ENCODE peak calls at places on chromosomes 2 and 18, in seven cellular contexts. E is T-cell; N is renal cortical epithelial cell; W is CD8-positive, alpha-beta memory T cell; Z is fibroblast of mammary gland; U is GDM1; A is stimulated activated CD4-positive, alpha-beta T cell treated with anti-CD3 and anti-CD28 coated beads, Interleukin-15, amount 100 ng/mL, for 24 hours. I is an unnamed sample.

GRCh38 chr2:168348076-168348475 is 100.7 kb upstream of the STK39 start:
- DNase-seq in Z (peak; percentile 40), A (peak; percentile 12), N (peak; percentile 21), U (peak; percentile 35), W (no peak), E (no peak), I (peak; percentile 66)

GRCh38 chr2:13005761-13006336 is 289.1 kb downstream of the TRIB2 start:
- DNase-seq in E (no peak), N (no peak), Z (peak; percentile 41), A (no peak), U (no peak), W (no peak), I (no peak)

GRCh38 chr2:111209045-111209514 is 88.4 kb downstream of the BCL2L11 start:
- DNase-seq in W (no peak), A (peak; percentile 42), N (peak; percentile 94), E (no peak), Z (peak; percentile 73), U (no peak), I (no peak)

GRCh38 chr18:6323319-6323889 is 91.3 kb downstream of the L3MBTL4 start:
- DNase-seq in Z (no peak), N (no peak), W (no peak), U (no peak), E (no peak), A (no peak), I (no peak)

GRCh38 chr2:15941483-15941853 is 1.1 kb downstream of the MYCN start:
- DNase-seq in A (peak; percentile 46), W (no peak), N (no peak), Z (no peak), U (peak; percentile 86), E (no peak), I (peak; percentile 79)

GRCh38 chr2:222693837-222694236 is 22.4 kb downstream of the MOGAT1 start:
- DNase-seq in E (no peak), N (peak; percentile 47), W (no peak), A (no peak), U (no peak), Z (peak; percentile 51), I (no peak)

GRCh38 chr2:74602553-74603281 is 45.4 kb downstream of the M1AP start:
- DNase-seq in Z (peak; percentile 75), U (no peak), E (no peak), A (no peak), W (no peak), N (peak; percentile 89), I (no peak)

GRCh38 chr2:150586858-150587257 is 99.4 kb upstream of the RND3 start:
- DNase-seq in U (no peak), Z (peak; percentile 84), A (no peak), N (peak; percentile 90), E (no peak), W (no peak), I (no peak)

GRCh38 chr2:119480184-119480583 is 44.1 kb downstream of the SCTR start:
- DNase-seq in E (no peak), U (no peak), Z (no peak), A (no peak), N (no peak), W (no peak), I (no peak)

GRCh38 chr2:7286120-7286519 is 368.9 kb downstream of the RNF144A start:
- DNase-seq in E (no peak), Z (no peak), N (no peak), W (no peak), A (no peak), U (no peak), I (no peak)

GRCh38 chr2:48104418-48104817 is 198.1 kb upstream of the FBXO11 start:
- DNase-seq in N (no peak), W (no peak), U (no peak), E (no peak), Z (no peak), A (no peak), I (no peak)

GRCh38 chr2:75892490-75892889 is 181.8 kb upstream of the GCFC2 start:
- DNase-seq in E (no peak), N (peak; percentile 6), U (no peak), Z (no peak), W (no peak), A (no peak), I (no peak)

GRCh38 chr2:216792222-216793001 is 67.5 kb downstream of the TNP1 start:
- DNase-seq in N (peak; percentile 86), Z (peak; percentile 22), U (no peak), W (no peak), E (no peak), A (no peak), I (no peak)

GRCh38 chr2:226984461-226985226 is 148.8 kb downstream of the RHBDD1 start:
- DNase-seq in N (no peak), E (no peak), A (peak; percentile 22), U (no peak), Z (no peak), W (peak; percentile 6), I (no peak)

GRCh38 chr2:12440731-12441130 is 276.0 kb upstream of the TRIB2 start:
- DNase-seq in N (no peak), U (no peak), E (no peak), W (no peak), A (no peak), Z (no peak), I (no peak)

GRCh38 chr2:27379840-27380625 is 501 bp downstream of the ZNF513 start:
- DNase-seq in U (no peak), Z (peak; percentile 62), E (no peak), A (peak; percentile 70), W (peak; percentile 26), N (peak; percentile 69), I (no peak)

GRCh38 chr2:127155901-127156300 is 48.9 kb upstream of the BIN1 start:
- DNase-seq in W (no peak), E (no peak), A (no peak), U (no peak), N (peak; percentile 59), Z (peak; percentile 73), I (no peak)

GRCh38 chr2:11411768-11412448 is 54.1 kb downstream of the E2F6 start:
- DNase-seq in W (no peak), U (peak; percentile 36), Z (peak; percentile 54), N (peak; percentile 18), A (no peak), E (no peak), I (peak; percentile 65)